ENCODE peak calls at places on chromosomes 7 and 10, in six cellular contexts. K is SK-MEL-5; A is activated T-cell treated with anti-CD3 and anti-CD28 coated beads, Interleukin-2, amount 50 U/mL, for 4 hours; P is astrocyte of the spinal cord; J is activated gamma-delta T cell treated with Interleukin-2 at 50 U/mL for 16 hours; B is B cell. R is an unnamed sample.

GRCh38 chr7:50953303-50953702 is 170.6 kb upstream of the GRB10 start:
- DNase-seq in K (no peak), A (no peak), P (peak; percentile 37), J (no peak), B (no peak), R (no peak)

GRCh38 chr10:118272090-118272775 is 69.9 kb downstream of the FAM204A start:
- DNase-seq in K (no peak), A (no peak), P (no peak), J (no peak), B (no peak), R (no peak)

GRCh38 chr10:35359056-35359455 is 22.7 kb downstream of the CCNY start:
- DNase-seq in K (no peak), A (no peak), P (no peak), J (no peak), B (no peak), R (no peak)

GRCh38 chr10:35306852-35307251 is 29.5 kb upstream of the CCNY start:
- DNase-seq in K (no peak), A (no peak), P (no peak), J (no peak), B (no peak), R (peak; percentile 64)

GRCh38 chr10:115981056-115981455 is 291.9 kb downstream of the GFRA1 start:
- DNase-seq in K (no peak), A (no peak), P (no peak), J (no peak), B (no peak), R (no peak)

GRCh38 chr10:117345143-117345542 is 30.1 kb downstream of the PDZD8 start:
- DNase-seq in K (no peak), A (no peak), P (peak; percentile 48), J (no peak), B (no peak), R (peak; percentile 21)

GRCh38 chr7:106064836-106065559 is 47.1 kb downstream of the SYPL1 start:
- DNase-seq in K (peak; percentile 75), A (no peak), P (peak; percentile 93), J (no peak), B (no peak), R (peak; percentile 98)

GRCh38 chr7:194257-194995 is 2.1 kb downstream of the FAM20C start:
- DNase-seq in K (no peak), A (no peak), P (peak; percentile 49), J (no peak), B (no peak), R (no peak)

GRCh38 chr7:157337316-157338149 is 729 bp downstream of the DNAJB6 start:
- DNase-seq in K (peak; percentile 46), A (peak; percentile 36), P (peak; percentile 55), J (peak; percentile 48), B (peak; percentile 76), R (peak; percentile 79)

GRCh38 chr7:45073843-45074737 is 14.7 kb downstream of the NACAD start:
- DNase-seq in K (no peak), A (no peak), P (no peak), J (no peak), B (no peak), R (no peak)

GRCh38 chr10:31262672-31263071 is 56.3 kb upstream of the ZEB1 start:
- DNase-seq in K (no peak), A (no peak), P (peak; percentile 76), J (no peak), B (no peak), R (no peak)

GRCh38 chr7:140678816-140679130 is 6.0 kb downstream of the ADCK2 start:
- DNase-seq in K (no peak), A (no peak), P (no peak), J (no peak), B (no peak), R (no peak)

GRCh38 chr10:132861884-132862461 is 76.0 kb upstream of the NKX6-2 start:
- DNase-seq in K (no peak), A (peak; percentile 2), P (no peak), J (peak; percentile 3), B (no peak), R (no peak)

GRCh38 chr10:93406367-93407145 is 75.6 kb downstream of the MYOF start:
- DNase-seq in K (no peak), A (no peak), P (no peak), J (no peak), B (no peak), R (no peak)

GRCh38 chr10:59823111-59823510 is 69.9 kb upstream of the MRLN start:
- DNase-seq in K (no peak), A (no peak), P (no peak), J (no peak), B (no peak), R (no peak)

GRCh38 chr10:131091682-131092081 is 219.8 kb downstream of the TCERG1L start:
- DNase-seq in K (no peak), A (no peak), P (no peak), J (no peak), B (no peak), R (no peak)

GRCh38 chr10:71277914-71278665 is 41.0 kb upstream of the SLC29A3 start:
- DNase-seq in K (no peak), A (no peak), P (no peak), J (no peak), B (no peak), R (no peak)

GRCh38 chr7:7970620-7971307 is 2.2 kb downstream of the GLCCI1 start:
- DNase-seq in K (peak; percentile 35), A (no peak), P (peak; percentile 32), J (no peak), B (no peak), R (peak; percentile 42)

GRCh38 chr7:76310102-76310957 is 7.9 kb downstream of the HSPB1 start:
- DNase-seq in K (peak; percentile 99), A (no peak), P (peak; percentile 26), J (no peak), B (no peak), R (peak; percentile 56)

GRCh38 chr10:23399701-23400144 is 39.2 kb upstream of the OTUD1 start:
- DNase-seq in K (no peak), A (no peak), P (peak; percentile 29), J (no peak), B (no peak), R (no peak)

GRCh38 chr7:2477447-2478386 is 1.5 kb upstream of the GRIFIN start:
- DNase-seq in K (peak; percentile 68), A (peak; percentile 44), P (peak; percentile 50), J (peak; percentile 68), B (peak; percentile 80), R (peak; percentile 79)

GRCh38 chr7:90401989-90402388 is 1.3 kb upstream of the CLDN12 start:
- DNase-seq in K (peak; percentile 58), A (no peak), P (no peak), J (no peak), B (no peak), R (peak; percentile 30)

GRCh38 chr7:40782836-40783235 is 648.0 kb downstream of the SUGCT start:
- DNase-seq in K (no peak), A (no peak), P (peak; percentile 16), J (no peak), B (no peak), R (no peak)

GRCh38 chr7:24138366-24138765 is 145.6 kb upstream of the NPY start:
- DNase-seq in K (no peak), A (no peak), P (no peak), J (no peak), B (no peak), R (no peak)

GRCh38 chr7:34389332-34390078 is 268.5 kb upstream of the NPSR1 start:
- DNase-seq in K (peak; percentile 28), A (no peak), P (no peak), J (no peak), B (no peak), R (no peak)

GRCh38 chr10:5547934-5548660 is 23.3 kb downstream of the CALML3 start:
- DNase-seq in K (peak; percentile 57), A (no peak), P (peak; percentile 56), J (no peak), B (no peak), R (peak; percentile 95)

GRCh38 chr7:69845721-69846495 is 247.6 kb downstream of the AUTS2 start:
- DNase-seq in K (no peak), A (no peak), P (peak; percentile 49), J (no peak), B (no peak), R (no peak)

GRCh38 chr10:132803595-132804210 is 17.8 kb upstream of the NKX6-2 start:
- DNase-seq in K (no peak), A (no peak), P (no peak), J (no peak), B (no peak), R (no peak)

GRCh38 chr10:44046605-44047004 is 338.3 kb downstream of the CXCL12 start:
- DNase-seq in K (peak; percentile 80), A (no peak), P (peak; percentile 80), J (no peak), B (no peak), R (no peak)

GRCh38 chr7:44259547-44260457 is 59.0 kb downstream of the YKT6 start:
- DNase-seq in K (no peak), A (no peak), P (peak; percentile 85), J (no peak), B (no peak), R (no peak)

GRCh38 chr10:21020545-21020944 is 123.4 kb upstream of the NEBL start:
- DNase-seq in K (peak; percentile 63), A (no peak), P (peak; percentile 9), J (no peak), B (peak; percentile 42), R (peak; percentile 47)

GRCh38 chr7:371779-372545 is 82.0 kb downstream of the FOXL3 start:
- DNase-seq in K (no peak), A (no peak), P (no peak), J (no peak), B (no peak), R (peak; percentile 13)

GRCh38 chr7:1855396-1856160 is 185.5 kb downstream of the ELFN1 start:
- DNase-seq in K (no peak), A (no peak), P (no peak), J (no peak), B (no peak), R (no peak)

GRCh38 chr10:21318768-21319167 is 206.7 kb downstream of the SKIDA1 start:
- DNase-seq in K (no peak), A (no peak), P (no peak), J (no peak), B (no peak), R (peak; percentile 20)

GRCh38 chr7:149765399-149766121 is 7.8 kb downstream of the ZNF467 start:
- DNase-seq in K (no peak), A (no peak), P (no peak), J (no peak), B (no peak), R (no peak)

GRCh38 chr7:84149573-84149972 is 45.0 kb downstream of the SEMA3A start:
- DNase-seq in K (no peak), A (no peak), P (no peak), J (no peak), B (no peak), R (no peak)

GRCh38 chr7:23471090-23471859 is 984 bp upstream of the IGF2BP3 start:
- DNase-seq in K (peak; percentile 96), A (peak; percentile 17), P (peak; percentile 84), J (no peak), B (peak; percentile 57), R (peak; percentile 86)